ENCODE peak calls at places on chromosomes 4 and X, in seven cellular contexts. G, P, V, F, C, H and D are unnamed samples.
A peak's percentile ranks its signal among the peaks of the same experiment; 100 is the strongest.

GRCh38 chr4:154612472-154613414 is at the start of gene FGG:
- DNase-seq in P (peak; percentile 42), G (no peak), C (no peak), V (no peak), F (no peak), H (no peak), D (no peak)

GRCh38 chr4:29734343-29734742 is 985.8 kb upstream of the PCDH7 start:
- DNase-seq in F (no peak), P (no peak), H (no peak), G (no peak), V (no peak), C (no peak), D (no peak)

GRCh38 chr4:183469327-183469726 is 24.9 kb downstream of the CDKN2AIP start:
- DNase-seq in F (no peak), P (no peak), C (no peak), H (no peak), G (no peak), V (no peak), D (no peak)

GRCh38 chr4:25993564-25994185 is 79.7 kb downstream of the SMIM20 start:
- DNase-seq in H (peak; percentile 75), G (no peak), F (no peak), P (peak; percentile 33), V (peak; percentile 27), C (no peak), D (no peak)

GRCh38 chr4:121353213-121353612 is 27.6 kb downstream of the QRFPR start:
- DNase-seq in G (no peak), C (no peak), V (no peak), P (no peak), H (no peak), F (no peak), D (no peak)

GRCh38 chr4:63717384-63717783 is 691.9 kb downstream of the TECRL start:
- DNase-seq in P (peak; percentile 45), F (no peak), H (peak; percentile 41), G (no peak), V (no peak), C (no peak), D (no peak)

GRCh38 chrX:10629905-10630304 is 9.5 kb upstream of the MID1 start:
- DNase-seq in H (no peak), G (no peak), P (no peak), F (no peak), C (no peak), V (no peak), D (no peak)

GRCh38 chr4:145435646-145436045 is 46.0 kb upstream of the SMAD1 start:
- DNase-seq in G (no peak), V (no peak), H (no peak), P (no peak), C (no peak), F (no peak), D (no peak)

GRCh38 chrX:440636-441035 is 53.9 kb upstream of the PPP2R3B start:
- DNase-seq in P (no peak), V (no peak), F (no peak), G (no peak), C (no peak), H (no peak), D (no peak)

GRCh38 chrX:151870603-151871002 is 42.1 kb upstream of the MAGEA4 start:
- DNase-seq in C (no peak), V (no peak), F (no peak), H (no peak), G (no peak), P (peak; percentile 70), D (no peak)

GRCh38 chr4:95087657-95088455 is 330.1 kb downstream of the BMPR1B start:
- DNase-seq in H (no peak), G (no peak), P (peak; percentile 55), F (no peak), C (no peak), V (no peak), D (no peak)

GRCh38 chrX:55098691-55099090 is 9.9 kb downstream of the PAGE2 start:
- DNase-seq in H (no peak), F (no peak), P (no peak), V (no peak), C (no peak), G (no peak), D (no peak)

GRCh38 chrX:75132672-75133071 is 23.4 kb downstream of the ABCB7 start:
- DNase-seq in G (no peak), H (no peak), V (no peak), P (no peak), F (no peak), C (no peak), D (no peak)

GRCh38 chr4:43048570-43048969 is 156.1 kb downstream of the GRXCR1 start:
- DNase-seq in F (no peak), H (no peak), V (no peak), G (no peak), C (no peak), P (no peak), D (no peak)
- TF ChIP-seq CTCF in F (no peak), H (peak; percentile 35), V (no peak), G (no peak), C (no peak), P (no peak), D (no peak)

GRCh38 chrX:70046978-70047377 is 2.8 kb downstream of the AWAT2 start:
- DNase-seq in C (no peak), F (no peak), G (no peak), V (no peak), H (no peak), P (no peak), D (no peak)
- H3K27ac ChIP-seq in C (no peak overlapping the region), F (no peak overlapping the region), G (no peak overlapping the region), V (no peak overlapping the region), H (no peak overlapping the region), P (no peak overlapping the region), D (no peak overlapping the region)

GRCh38 chrX:154836163-154836562 is 1.7 kb upstream of the SMIM9 start:
- DNase-seq in V (no peak), P (no peak), H (no peak), F (no peak), G (no peak), C (no peak), D (no peak)

DNA sequence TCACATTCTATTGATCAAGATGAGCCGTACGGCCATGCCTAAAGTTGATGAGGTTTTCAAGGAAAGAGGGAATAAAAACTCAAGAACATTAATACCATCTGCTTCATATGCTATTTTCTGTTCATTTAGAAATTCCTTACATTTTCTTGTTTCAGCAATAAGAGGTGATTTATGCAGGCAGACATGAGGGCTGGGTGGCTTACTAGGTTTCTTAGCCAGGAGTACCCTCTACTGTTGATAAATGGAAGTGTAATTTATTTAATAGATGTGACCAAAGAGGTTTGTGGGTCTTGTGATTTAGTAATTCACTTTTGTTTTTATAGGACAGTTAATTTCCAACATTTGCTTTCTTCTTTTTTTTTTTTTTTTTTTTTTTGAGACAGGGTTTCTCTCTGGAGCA is 6.4 kb upstream of the SMIM9 start:
- DNase-seq in P (peak; percentile 54), H (no peak), C (no peak), F (no peak), G (no peak), V (no peak), D (no peak)
- TF ChIP-seq CTCF in P (peak; percentile 58), H (peak; percentile 40), C (peak; percentile 46), F (peak; percentile 36), G (peak; percentile 58), V (peak; percentile 44), D (no peak)

DNA sequence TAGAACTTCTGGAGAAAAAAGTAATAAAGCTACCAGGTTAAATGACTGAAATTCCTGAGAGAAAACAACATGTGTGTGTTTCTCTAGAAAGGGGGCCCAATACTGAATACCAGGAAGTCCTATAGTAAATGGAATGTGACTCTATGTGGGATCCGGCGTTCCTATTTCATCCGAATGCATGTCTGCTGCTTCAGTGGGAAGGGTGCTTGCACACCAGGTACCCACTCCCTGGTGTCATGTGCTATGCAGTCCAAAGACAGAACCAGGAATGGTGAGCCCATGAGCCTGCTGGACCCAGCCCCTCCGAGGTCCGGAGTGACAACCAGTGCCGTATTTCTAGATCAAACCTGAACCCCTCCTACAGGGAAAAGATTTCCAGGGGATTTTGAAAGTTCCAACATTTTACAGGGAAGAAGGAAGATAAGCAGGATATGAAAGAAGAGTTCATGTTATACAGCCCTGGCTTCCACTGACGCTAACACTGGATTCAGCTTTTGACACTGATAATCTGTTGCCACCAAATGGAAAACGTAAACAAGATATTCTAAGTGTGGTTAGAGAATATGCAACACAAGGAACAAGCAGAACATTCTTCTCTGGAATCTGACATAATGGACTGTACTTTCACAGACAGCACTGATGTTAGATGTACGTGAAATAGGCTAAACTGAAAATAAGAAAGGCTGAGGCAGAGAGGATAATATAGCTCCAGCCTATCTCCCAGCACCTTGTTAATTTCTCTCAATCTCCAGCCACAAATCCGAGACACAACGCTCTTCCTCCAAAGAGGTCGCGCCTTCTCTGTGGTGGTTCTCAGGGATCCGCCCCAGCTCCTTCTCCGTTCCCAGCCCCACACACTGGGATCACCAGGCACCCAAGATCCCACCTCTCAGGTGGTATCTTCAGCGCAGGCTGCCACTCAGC is 725 bp upstream of the CXCL1 start:
- DNase-seq in C (peak; percentile 39), G (no peak), P (peak; percentile 27), V (no peak), H (no peak), F (no peak), D (no peak)
- H3K27ac ChIP-seq in C (peak overlapping the region; percentile 53), G (no peak overlapping the region), P (peak overlapping the region; percentile 96), V (peak overlapping the region; percentile 30), H (no peak overlapping the region), F (peak overlapping the region; percentile 25), D (no peak overlapping the region)

DNA sequence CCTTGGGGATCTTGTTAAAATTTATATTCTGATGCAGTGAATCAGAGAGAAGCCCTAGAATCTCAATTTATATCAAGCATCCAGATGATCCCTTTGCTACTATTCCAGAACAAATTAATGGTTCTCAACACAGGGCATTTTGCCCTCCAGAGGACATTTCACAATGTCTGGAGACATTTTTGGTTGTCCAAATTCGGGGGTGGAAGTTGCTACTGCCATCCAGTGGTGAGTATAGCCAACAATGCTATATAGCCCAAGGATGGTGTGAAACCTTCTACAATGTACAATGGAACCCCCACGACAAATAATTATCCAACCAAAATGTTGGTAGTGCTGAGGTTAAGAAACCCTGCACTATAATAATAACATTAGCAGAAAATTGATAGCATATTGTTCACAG is 2440.0 kb downstream of the PCDH7 start:
- DNase-seq in C (no peak), P (peak; percentile 0), V (no peak), H (peak; percentile 29), G (no peak), F (no peak), D (no peak)
- TF ChIP-seq CTCF in C (no peak), P (no peak), V (peak; percentile 9), H (peak; percentile 58), G (no peak), F (no peak), D (no peak)

GRCh38 chr4:69894706-69895105 is 34.8 kb upstream of the SULT1E1 start:
- DNase-seq in P (no peak), H (no peak), C (no peak), V (no peak), G (no peak), F (no peak), D (no peak)
- H3K27ac ChIP-seq in P (no peak overlapping the region), H (no peak overlapping the region), C (no peak overlapping the region), V (no peak overlapping the region), G (no peak overlapping the region), F (no peak overlapping the region), D (no peak overlapping the region)

DNA sequence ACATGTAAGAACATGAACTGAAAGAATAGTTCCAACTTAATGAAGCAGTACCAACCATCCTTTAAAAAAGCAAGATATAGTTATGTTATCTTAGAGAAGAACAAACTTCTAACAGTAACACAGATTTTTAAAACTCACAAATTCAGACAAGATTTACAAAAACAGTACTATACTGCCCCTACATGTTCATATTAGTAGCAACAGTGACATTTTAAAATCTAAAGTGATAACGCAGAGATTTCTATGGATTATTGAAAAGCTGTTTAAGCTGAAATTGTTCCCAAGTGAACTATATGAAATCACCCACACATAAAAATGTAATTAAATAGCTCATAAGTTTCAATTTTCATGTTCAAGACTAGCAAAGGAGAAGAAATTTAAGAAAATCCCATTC is 166.0 kb downstream of the FBXW7 start:
- DNase-seq in P (no peak), G (no peak), C (no peak), H (no peak), F (no peak), V (no peak), D (no peak)
- TF ChIP-seq CTCF in P (peak; percentile 24), G (peak; percentile 53), C (no peak), H (peak; percentile 36), F (peak; percentile 43), V (peak; percentile 36), D (peak; percentile 31)